ENCODE peak calls at places on chromosomes 16 and 17, in eight cellular contexts. U, I, D, T, M, H, F and J are unnamed samples.
A peak's percentile ranks its signal among the peaks of the same experiment; 100 is the strongest.

GRCh38 chr16:22625948-22626347 is 115.3 kb downstream of the NPIPB5 start:
- DNase-seq in M (no peak), D (no peak), I (no peak), T (no peak), F (no peak), H (no peak), U (no peak), J (no peak)

GRCh38 chr17:45834471-45835396 is 9.9 kb upstream of the SPPL2C start:
- DNase-seq in T (no peak), H (no peak), D (no peak), U (no peak), M (no peak), F (no peak), I (no peak), J (no peak)

GRCh38 chr17:81492706-81493105 is 19.9 kb downstream of the ACTG1 start:
- DNase-seq in F (no peak), T (no peak), U (no peak), D (no peak), H (no peak), M (no peak), I (no peak), J (no peak)

GRCh38 chr17:5281814-5282638 is at the start of gene RABEP1:
- DNase-seq in D (peak; percentile 94), U (peak; percentile 91), I (peak; percentile 88), F (peak; percentile 68), M (peak; percentile 97), T (peak; percentile 93), H (peak; percentile 94), J (peak; percentile 95)

GRCh38 chr16:53031323-53031942 is 21.3 kb downstream of the CHD9NB start:
- DNase-seq in D (no peak), H (no peak), F (no peak), T (no peak), I (no peak), M (no peak), U (no peak), J (no peak)

GRCh38 chr17:42598905-42599304 is 10.3 kb downstream of the RETREG3 start:
- DNase-seq in F (no peak), T (no peak), H (no peak), I (no peak), U (no peak), M (no peak), D (no peak), J (no peak)

GRCh38 chr16:29256501-29256981 is 150.0 kb downstream of the NPIPB11 start:
- DNase-seq in U (no peak), I (no peak), H (no peak), T (peak; percentile 15), M (no peak), D (no peak), F (no peak), J (no peak)

GRCh38 chr16:54937673-54938350 is 7.1 kb downstream of the IRX5 start:
- DNase-seq in I (no peak), H (no peak), D (no peak), F (no peak), U (no peak), T (no peak), M (no peak), J (no peak)

GRCh38 chr16:1466054-1466453 is 8.8 kb downstream of the CLCN7 start:
- DNase-seq in H (no peak), T (no peak), D (no peak), I (no peak), U (peak; percentile 5), F (no peak), M (no peak), J (no peak)